ENCODE peak calls at places on chromosomes 13 and 19, in four cellular contexts. Q is cardiac muscle cell, D is lower lobe of right lung, T is thoracic aorta. F is an unnamed sample.
A peak's percentile ranks its signal among the peaks of the same experiment; 100 is the strongest.

GRCh38 chr19:19488041-19488874 is 27.1 kb downstream of the TSSK6 start:
- DNase-seq in Q (peak; percentile 45), D (no peak), T (no peak), F (no peak)

GRCh38 chr13:39527961-39528720 is 74.9 kb downstream of the LHFPL6 start:
- DNase-seq in Q (peak; percentile 83), D (no peak), T (no peak), F (no peak)

GRCh38 chr13:77896977-77897376 is 21.7 kb downstream of the EDNRB start:
- DNase-seq in Q (peak; percentile 40), D (no peak), T (no peak), F (no peak)

GRCh38 chr13:43822969-43823368 is 36.2 kb upstream of the ENOX1 start:
- DNase-seq in Q (no peak), D (no peak), T (no peak), F (no peak)

GRCh38 chr19:34664870-34665269 is 12.1 kb downstream of the SCGB2B2 start:
- DNase-seq in Q (no peak), D (no peak), T (no peak), F (no peak)

GRCh38 chr19:48061401-48062344 is 17.8 kb upstream of the CABP5 start:
- DNase-seq in Q (no peak), D (no peak), T (no peak), F (no peak)

GRCh38 chr13:46666727-46667456 is 113.9 kb downstream of the LRCH1 start:
- DNase-seq in Q (no peak), D (no peak), T (no peak), F (no peak)

GRCh38 chr13:28043224-28043623 is 54.7 kb upstream of the URAD start:
- DNase-seq in Q (no peak), D (no peak), T (no peak), F (no peak)

GRCh38 chr19:4057913-4058695 is 8.6 kb downstream of the ZBTB7A start:
- DNase-seq in Q (peak; percentile 89), D (peak; percentile 92), T (peak; percentile 84), F (peak; percentile 96)

GRCh38 chr13:41206467-41206866 is 12.1 kb upstream of the KBTBD7 start:
- DNase-seq in Q (no peak), D (no peak), T (no peak), F (no peak)

GRCh38 chr13:90800082-90800746 is 547.3 kb upstream of the MIR17HG start:
- DNase-seq in Q (peak; percentile 85), D (peak; percentile 61), T (no peak), F (no peak)

GRCh38 chr19:23528376-23528775 is 133.1 kb upstream of the ZNF91 start:
- DNase-seq in Q (no peak), D (no peak), T (no peak), F (no peak)

F was measured in suprapubic skin.